ENCODE peak calls at places on chromosomes 1 and 21, in five cellular contexts. One of them, this sample, is unnamed.

GRCh38 chr1:31111290-31111951 is 45.9 kb upstream of the PUM1 start:
- DNase-seq in fibroblast of pulmonary artery: peak
- DNase-seq in heart left ventricle: peak
- DNase-seq in effector memory CD4-positive, alpha-beta T cell: no peak
- DNase-seq in GM13977: no peak
- DNase-seq in this sample: no peak

GRCh38 chr1:80769351-80769750 is 1031.4 kb upstream of the ADGRL2 start:
- DNase-seq in fibroblast of pulmonary artery: no peak
- DNase-seq in GM13977: no peak
- DNase-seq in effector memory CD4-positive, alpha-beta T cell: no peak
- DNase-seq in heart left ventricle: no peak
- DNase-seq in this sample: no peak

GRCh38 chr1:40789342-40789598 is 5.7 kb downstream of the KCNQ4 start:
- DNase-seq in fibroblast of pulmonary artery: no peak
- DNase-seq in GM13977: no peak
- DNase-seq in heart left ventricle: no peak
- DNase-seq in effector memory CD4-positive, alpha-beta T cell: no peak
- DNase-seq in this sample: no peak

GRCh38 chr1:17486242-17486641 is 46.8 kb upstream of the RCC2 start:
- DNase-seq in GM13977: no peak
- DNase-seq in effector memory CD4-positive, alpha-beta T cell: no peak
- DNase-seq in heart left ventricle: no peak
- DNase-seq in fibroblast of pulmonary artery: no peak
- DNase-seq in this sample: no peak

GRCh38 chr1:149916193-149916926 is 1.3 kb downstream of the SV2A start:
- DNase-seq in GM13977: no peak
- DNase-seq in effector memory CD4-positive, alpha-beta T cell: no peak
- DNase-seq in fibroblast of pulmonary artery: no peak
- DNase-seq in heart left ventricle: no peak
- DNase-seq in this sample: no peak

GRCh38 chr1:234632225-234632624 is 22.2 kb upstream of the IRF2BP2 start:
- DNase-seq in GM13977: no peak
- DNase-seq in fibroblast of pulmonary artery: no peak
- DNase-seq in heart left ventricle: no peak
- DNase-seq in effector memory CD4-positive, alpha-beta T cell: no peak
- DNase-seq in this sample: no peak

GRCh38 chr1:175250027-175250426 is 57.5 kb upstream of the KIAA0040 start:
- DNase-seq in GM13977: no peak
- DNase-seq in heart left ventricle: no peak
- DNase-seq in fibroblast of pulmonary artery: no peak
- DNase-seq in effector memory CD4-positive, alpha-beta T cell: no peak
- DNase-seq in this sample: no peak

GRCh38 chr1:41673806-41674205 is 189.3 kb upstream of the EDN2 start:
- DNase-seq in heart left ventricle: no peak
- DNase-seq in GM13977: peak
- DNase-seq in fibroblast of pulmonary artery: no peak
- DNase-seq in effector memory CD4-positive, alpha-beta T cell: peak
- DNase-seq in this sample: peak

GRCh38 chr21:42311160-42311559 is 4.0 kb downstream of the TFF3 start:
- DNase-seq in effector memory CD4-positive, alpha-beta T cell: no peak
- DNase-seq in GM13977: no peak
- DNase-seq in fibroblast of pulmonary artery: no peak
- DNase-seq in heart left ventricle: no peak
- DNase-seq in this sample: no peak

GRCh38 chr1:29633784-29634183 is 397.5 kb downstream of the PTPRU start:
- DNase-seq in fibroblast of pulmonary artery: no peak
- DNase-seq in GM13977: no peak
- DNase-seq in heart left ventricle: no peak
- DNase-seq in effector memory CD4-positive, alpha-beta T cell: no peak
- DNase-seq in this sample: no peak

GRCh38 chr1:89702520-89703045 is 69.7 kb downstream of the LRRC8C start:
- DNase-seq in GM13977: no peak
- DNase-seq in heart left ventricle: no peak
- DNase-seq in effector memory CD4-positive, alpha-beta T cell: no peak
- DNase-seq in fibroblast of pulmonary artery: no peak
- DNase-seq in this sample: no peak

GRCh38 chr1:175067707-175068106 is at the start of gene TNN:
- DNase-seq in effector memory CD4-positive, alpha-beta T cell: no peak
- DNase-seq in fibroblast of pulmonary artery: no peak
- DNase-seq in GM13977: no peak
- DNase-seq in heart left ventricle: no peak
- DNase-seq in this sample: no peak

GRCh38 chr1:36765785-36766300 is 268.5 kb downstream of the GRIK3 start:
- DNase-seq in GM13977: no peak
- DNase-seq in effector memory CD4-positive, alpha-beta T cell: no peak
- DNase-seq in heart left ventricle: no peak
- DNase-seq in fibroblast of pulmonary artery: no peak
- DNase-seq in this sample: no peak

GRCh38 chr1:111615874-111616715 is 3.5 kb upstream of the RAP1A start:
- DNase-seq in effector memory CD4-positive, alpha-beta T cell: peak
- DNase-seq in fibroblast of pulmonary artery: no peak
- DNase-seq in GM13977: peak
- DNase-seq in heart left ventricle: no peak
- DNase-seq in this sample: peak

GRCh38 chr1:145858238-145858936 is 494 bp downstream of the PIAS3 start:
- DNase-seq in effector memory CD4-positive, alpha-beta T cell: peak
- DNase-seq in heart left ventricle: peak
- DNase-seq in fibroblast of pulmonary artery: peak
- DNase-seq in GM13977: peak
- DNase-seq in this sample: peak

GRCh38 chr1:67053785-67054759 is at the start of gene SLC35D1:
- DNase-seq in heart left ventricle: peak
- DNase-seq in fibroblast of pulmonary artery: peak
- DNase-seq in GM13977: peak
- DNase-seq in effector memory CD4-positive, alpha-beta T cell: peak
- DNase-seq in this sample: peak

GRCh38 chr1:30887485-30888315 is 20.9 kb downstream of the SDC3 start:
- DNase-seq in fibroblast of pulmonary artery: peak
- DNase-seq in heart left ventricle: no peak
- DNase-seq in effector memory CD4-positive, alpha-beta T cell: no peak
- DNase-seq in GM13977: no peak
- DNase-seq in this sample: no peak

GRCh38 chr1:178407662-178408061 is 89.1 kb downstream of the CLEC20A start:
- DNase-seq in GM13977: no peak
- DNase-seq in heart left ventricle: no peak
- DNase-seq in effector memory CD4-positive, alpha-beta T cell: no peak
- DNase-seq in fibroblast of pulmonary artery: peak
- DNase-seq in this sample: no peak

GRCh38 chr1:56484695-56485094 is 94.7 kb downstream of the PLPP3 start:
- DNase-seq in effector memory CD4-positive, alpha-beta T cell: no peak
- DNase-seq in GM13977: no peak
- DNase-seq in fibroblast of pulmonary artery: no peak
- DNase-seq in heart left ventricle: no peak
- DNase-seq in this sample: no peak

GRCh38 chr1:242017580-242018233 is 18.8 kb upstream of the MAP1LC3C start:
- DNase-seq in heart left ventricle: no peak
- DNase-seq in fibroblast of pulmonary artery: peak
- DNase-seq in GM13977: peak
- DNase-seq in effector memory CD4-positive, alpha-beta T cell: no peak
- DNase-seq in this sample: peak

GRCh38 chr1:171083222-171083621 is 7.5 kb upstream of the FMO3 start:
- DNase-seq in effector memory CD4-positive, alpha-beta T cell: no peak
- DNase-seq in heart left ventricle: no peak
- DNase-seq in GM13977: no peak
- DNase-seq in fibroblast of pulmonary artery: no peak
- DNase-seq in this sample: no peak

GRCh38 chr1:65343286-65343685 is 33.9 kb downstream of the DNAJC6 start:
- DNase-seq in effector memory CD4-positive, alpha-beta T cell: no peak
- DNase-seq in heart left ventricle: no peak
- DNase-seq in GM13977: no peak
- DNase-seq in fibroblast of pulmonary artery: peak
- DNase-seq in this sample: no peak

GRCh38 chr1:4975856-4976255 is 321.4 kb downstream of the AJAP1 start:
- DNase-seq in GM13977: no peak
- DNase-seq in effector memory CD4-positive, alpha-beta T cell: no peak
- DNase-seq in heart left ventricle: no peak
- DNase-seq in fibroblast of pulmonary artery: no peak
- DNase-seq in this sample: no peak

This sample was measured in GM20000.